ENCODE peak calls at places on chromosomes 3 and 15, in seven cellular contexts. S, G, P, O, Y, X and I are unnamed samples.

GRCh38 chr15:53833134-53833624 is 73.7 kb upstream of the WDR72 start:
- DNase-seq in S (no peak), G (peak), P (peak), O (peak), Y (peak), X (no peak), I (peak)

GRCh38 chr3:56923546-56924224 is 121.9 kb upstream of the ARHGEF3 start:
- DNase-seq in S (peak), G (peak), P (peak), O (peak), Y (peak), X (no peak), I (peak)

GRCh38 chr3:196315821-196316220 is 2.2 kb downstream of the DYNLT2B start:
- DNase-seq in S (no peak), G (no peak), P (no peak), O (no peak), Y (no peak), X (no peak), I (no peak)

GRCh38 chr3:29644261-29644660 is 363.4 kb downstream of the RBMS3 start:
- DNase-seq in S (no peak), G (no peak), P (no peak), O (no peak), Y (peak), X (no peak), I (no peak)

GRCh38 chr3:117914540-117914939 is 1120.1 kb downstream of the IGSF11 start:
- DNase-seq in S (no peak), G (no peak), P (no peak), O (no peak), Y (no peak), X (no peak), I (no peak)

GRCh38 chr3:134742202-134742601 is 52.9 kb upstream of the EPHB1 start:
- DNase-seq in S (no peak), G (no peak), P (no peak), O (no peak), Y (no peak), X (no peak), I (no peak)

GRCh38 chr3:58356054-58356453 is 23.4 kb downstream of the PXK start:
- DNase-seq in S (no peak), G (no peak), P (peak), O (peak), Y (peak), X (no peak), I (peak)

GRCh38 chr15:38564557-38565286 is at the start of gene RASGRP1:
- DNase-seq in S (peak), G (peak), P (peak), O (peak), Y (peak), X (peak), I (peak)

GRCh38 chr15:84143753-84144314 is 91.7 kb upstream of the GOLGA6L4 start:
- DNase-seq in S (no peak), G (no peak), P (no peak), O (no peak), Y (no peak), X (no peak), I (no peak)

GRCh38 chr3:43364494-43364893 is 78.2 kb downstream of the SNRK start:
- DNase-seq in S (no peak), G (no peak), P (no peak), O (no peak), Y (no peak), X (no peak), I (no peak)

GRCh38 chr15:91866971-91867372 is 13.5 kb downstream of the SLCO3A1 start:
- DNase-seq in S (peak), G (no peak), P (peak), O (peak), Y (peak), X (peak), I (peak)

GRCh38 chr3:128400683-128401082 is 66.0 kb downstream of the DNAJB8 start:
- DNase-seq in S (no peak), G (no peak), P (no peak), O (no peak), Y (no peak), X (no peak), I (no peak)

GRCh38 chr3:170448530-170449110 is 30.0 kb downstream of the CLDN11 start:
- DNase-seq in S (no peak), G (peak), P (no peak), O (no peak), Y (peak), X (no peak), I (no peak)

GRCh38 chr3:172031957-172032356 is 7.4 kb upstream of the FNDC3B start:
- DNase-seq in S (no peak), G (no peak), P (no peak), O (no peak), Y (no peak), X (no peak), I (no peak)

GRCh38 chr15:77610731-77611130 is 22.0 kb downstream of the LINGO1 start:
- DNase-seq in S (no peak), G (no peak), P (no peak), O (no peak), Y (no peak), X (no peak), I (no peak)

GRCh38 chr3:188396251-188396650 is 242.3 kb downstream of the LPP start:
- DNase-seq in S (no peak), G (no peak), P (no peak), O (no peak), Y (no peak), X (no peak), I (no peak)

GRCh38 chr3:47283193-47283537 is 421 bp downstream of the KLHL18 start:
- DNase-seq in S (no peak), G (no peak), P (no peak), O (peak), Y (peak), X (peak), I (peak)

GRCh38 chr3:111956995-111957736 is 21.7 kb upstream of the ABHD10 start:
- DNase-seq in S (no peak), G (no peak), P (no peak), O (no peak), Y (no peak), X (no peak), I (no peak)

GRCh38 chr3:155232605-155233004 is 60.9 kb downstream of the STRIT1 start:
- DNase-seq in S (peak), G (peak), P (peak), O (peak), Y (peak), X (peak), I (peak)

GRCh38 chr3:67635257-67635656 is 19.2 kb downstream of the SUCLG2 start:
- DNase-seq in S (no peak), G (peak), P (no peak), O (no peak), Y (peak), X (no peak), I (no peak)

GRCh38 chr3:15253023-15253697 is 47.1 kb downstream of the CAPN7 start:
- DNase-seq in S (no peak), G (no peak), P (no peak), O (no peak), Y (no peak), X (no peak), I (no peak)

GRCh38 chr15:58063612-58064011 is 1.9 kb downstream of the ALDH1A2 start:
- DNase-seq in S (no peak), G (no peak), P (no peak), O (no peak), Y (no peak), X (no peak), I (no peak)

GRCh38 chr15:58065445-58066041 is at the start of gene ALDH1A2:
- DNase-seq in S (peak), G (no peak), P (peak), O (peak), Y (no peak), X (peak), I (peak)

GRCh38 chr15:58064119-58065010 is 1.1 kb downstream of the ALDH1A2 start:
- DNase-seq in S (no peak), G (no peak), P (no peak), O (no peak), Y (peak), X (no peak), I (no peak)

GRCh38 chr15:58065011-58065444 is 483 bp downstream of the ALDH1A2 start:
- DNase-seq in S (no peak), G (no peak), P (peak), O (no peak), Y (no peak), X (peak), I (peak)

DNA sequence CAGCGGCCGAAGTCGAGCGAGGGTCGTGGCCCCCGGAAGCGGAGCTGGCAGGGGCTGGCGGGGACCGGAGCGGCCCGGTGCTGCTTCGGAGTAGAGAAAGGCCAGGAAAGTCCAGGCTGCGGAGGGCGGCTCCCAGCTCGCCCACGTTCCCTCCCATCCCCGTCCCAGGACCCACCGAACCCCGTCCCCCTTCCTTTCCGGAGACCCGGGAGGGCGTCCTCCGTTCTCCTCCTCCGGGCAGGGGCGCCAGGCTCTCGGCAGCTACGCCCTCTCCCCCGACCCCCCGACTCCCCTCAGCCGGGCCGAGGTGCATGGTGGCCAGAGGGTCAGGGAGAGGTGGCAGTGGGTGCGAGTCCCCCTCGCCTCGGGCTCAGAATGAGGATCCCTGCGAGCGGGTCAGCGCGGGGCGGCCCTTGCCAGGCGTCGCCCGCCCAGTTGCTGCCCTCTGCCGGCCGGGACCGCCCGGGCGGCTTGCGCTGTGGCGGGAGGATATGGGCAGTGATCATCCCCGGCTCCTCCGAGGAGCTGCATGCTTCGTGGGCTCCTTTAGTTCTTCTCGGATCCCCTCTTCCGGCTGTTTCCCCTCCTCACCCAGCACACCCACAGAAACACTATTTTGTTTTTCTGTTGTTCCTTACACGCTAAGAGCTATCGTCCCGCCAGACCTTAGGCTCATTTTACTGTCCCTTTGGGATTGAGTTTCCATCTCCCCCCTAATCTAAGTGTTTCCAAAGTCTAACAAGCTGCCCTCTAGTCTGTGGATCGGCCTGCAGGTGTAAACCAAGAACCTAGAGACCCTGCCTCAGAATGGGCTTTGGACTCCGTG is 744 bp upstream of the ALDH1A2 start:
- DNase-seq in S (peak), G (peak), P (peak), O (peak), Y (peak), X (peak), I (peak)
- H3K27ac ChIP-seq in S (no peak), G (no peak), P (peak), O (no peak), Y (no peak), X (no peak), I (no peak)

GRCh38 chr15:32838820-32839219 is 121.0 kb downstream of the GREM1 start:
- DNase-seq in S (no peak), G (peak), P (no peak), O (no peak), Y (peak), X (peak), I (peak)

GRCh38 chr15:32838338-32838737 is 120.5 kb downstream of the GREM1 start:
- DNase-seq in S (no peak), G (no peak), P (no peak), O (no peak), Y (peak), X (no peak), I (no peak)

GRCh38 chr15:32842081-32842480 is 124.3 kb downstream of the GREM1 start:
- DNase-seq in S (no peak), G (no peak), P (no peak), O (no peak), Y (peak), X (no peak), I (no peak)

GRCh38 chr15:32843211-32843907 is 125.6 kb downstream of the GREM1 start:
- DNase-seq in S (no peak), G (no peak), P (no peak), O (no peak), Y (peak), X (no peak), I (no peak)

DNA sequence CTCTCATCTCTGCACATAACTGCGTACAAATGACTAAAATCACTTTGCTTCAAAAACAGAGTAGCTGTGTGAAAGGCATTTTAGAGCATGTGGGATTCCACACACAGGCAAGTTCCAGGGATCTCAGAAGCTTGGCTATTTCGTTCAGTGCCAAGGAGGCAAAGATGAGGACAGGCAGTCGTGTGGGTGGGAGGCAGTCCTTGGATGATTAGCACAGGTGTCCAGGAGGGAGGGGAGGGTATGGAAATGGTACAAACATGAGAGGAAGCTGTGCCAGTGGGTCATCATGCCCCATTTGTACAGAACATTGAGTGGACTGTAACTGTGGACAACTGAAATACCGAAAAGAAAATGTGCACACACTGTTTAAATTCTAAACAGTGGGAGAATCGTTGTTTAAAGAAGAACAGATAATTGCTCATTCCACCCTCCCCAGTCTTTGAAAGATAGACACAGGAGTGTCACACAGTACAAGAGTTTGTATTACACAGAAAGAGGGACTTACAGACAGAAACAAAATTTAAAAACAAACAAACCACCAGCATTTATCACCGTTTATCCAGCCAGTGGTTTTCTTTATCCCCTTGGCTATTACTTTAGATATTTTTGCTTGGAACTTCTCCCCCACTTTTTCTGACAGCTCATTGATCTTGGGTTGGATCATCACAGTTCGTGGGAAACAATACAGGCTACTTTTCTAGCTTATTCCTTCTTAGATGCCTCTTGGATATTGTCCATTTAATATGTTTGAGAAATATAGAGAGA is 122.9 kb downstream of the GREM1 start:
- DNase-seq in S (no peak), G (peak), P (no peak), O (no peak), Y (peak), X (no peak), I (no peak)
- H3K4me3 ChIP-seq in S (no peak), G (peak), P (no peak), O (no peak), Y (peak), X (no peak), I (no peak)

GRCh38 chr3:153073636-153074035 is 88.4 kb upstream of the RAP2B start:
- DNase-seq in S (no peak), G (no peak), P (no peak), O (no peak), Y (no peak), X (no peak), I (no peak)

GRCh38 chr3:153072856-153073255 is 89.2 kb upstream of the RAP2B start:
- DNase-seq in S (no peak), G (no peak), P (no peak), O (no peak), Y (no peak), X (no peak), I (no peak)

GRCh38 chr3:153069598-153069997 is 92.4 kb upstream of the RAP2B start:
- DNase-seq in S (no peak), G (no peak), P (no peak), O (no peak), Y (no peak), X (no peak), I (no peak)

GRCh38 chr3:153070153-153070868 is 91.7 kb upstream of the RAP2B start:
- DNase-seq in S (no peak), G (peak), P (no peak), O (no peak), Y (peak), X (no peak), I (no peak)

GRCh38 chr3:153072382-153072781 is 89.6 kb upstream of the RAP2B start:
- DNase-seq in S (no peak), G (no peak), P (no peak), O (no peak), Y (no peak), X (no peak), I (no peak)
- H3K27ac ChIP-seq in S (no peak), G (no peak), P (no peak), O (no peak), Y (no peak), X (no peak), I (no peak)

GRCh38 chr3:183265713-183266417 is 12.8 kb downstream of the B3GNT5 start:
- DNase-seq in S (no peak), G (peak), P (no peak), O (no peak), Y (peak), X (no peak), I (no peak)
- H3K4me3 ChIP-seq in S (no peak), G (no peak), P (peak), O (no peak), Y (no peak), X (peak), I (no peak)

DNA sequence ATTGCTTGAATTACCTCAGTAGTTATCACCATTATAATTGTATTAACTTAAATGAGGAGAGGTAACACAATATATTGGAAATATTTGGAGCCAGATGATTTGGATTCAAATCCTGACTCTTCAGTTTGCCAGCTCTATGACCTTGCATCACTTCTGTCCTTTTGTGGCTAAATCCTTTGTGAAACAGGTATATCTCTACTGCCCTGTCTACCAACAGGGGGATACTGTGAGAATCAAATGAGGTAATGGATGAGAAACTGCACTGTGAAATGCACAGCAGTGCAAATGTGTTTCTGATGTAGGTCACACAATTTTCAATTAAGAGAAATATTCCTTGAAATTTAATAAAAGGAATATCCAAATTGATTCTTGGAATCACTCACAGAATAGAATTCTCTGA is 58.8 kb downstream of the CCDC54 start:
- DNase-seq in S (no peak), G (no peak), P (no peak), O (no peak), Y (no peak), X (no peak), I (no peak)
- H3K27ac ChIP-seq in S (no peak), G (no peak), P (no peak), O (no peak), Y (no peak), X (no peak), I (no peak)

DNA sequence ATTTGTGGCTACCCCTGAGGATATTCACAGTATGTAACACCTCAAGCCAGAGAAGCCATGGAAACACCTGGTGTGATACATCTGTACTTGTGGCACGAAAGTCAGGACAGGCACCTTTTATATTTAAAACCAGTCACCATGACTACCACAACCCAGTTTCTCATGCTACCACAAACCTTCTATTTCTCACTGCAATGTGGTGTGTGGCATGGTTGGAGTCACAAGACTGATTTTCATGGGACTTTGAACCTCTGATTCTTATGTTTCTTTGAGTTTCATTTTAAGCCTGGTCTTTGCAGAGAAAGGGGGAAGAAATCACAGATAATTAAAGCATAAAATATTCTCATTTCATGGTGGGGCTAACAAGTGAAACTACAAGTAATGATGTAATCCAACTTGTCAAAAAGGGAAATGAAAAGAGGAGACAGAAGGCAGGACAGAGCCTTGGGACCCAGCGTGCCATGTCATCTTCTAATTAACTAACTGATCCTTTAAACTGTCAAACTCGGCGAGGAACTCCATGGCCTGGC is 175.9 kb downstream of the PDZRN3 start:
- DNase-seq in S (no peak), G (no peak), P (no peak), O (no peak), Y (peak), X (no peak), I (no peak)
- H3K4me3 ChIP-seq in S (no peak), G (no peak), P (no peak), O (no peak), Y (no peak), X (no peak), I (no peak)

DNA sequence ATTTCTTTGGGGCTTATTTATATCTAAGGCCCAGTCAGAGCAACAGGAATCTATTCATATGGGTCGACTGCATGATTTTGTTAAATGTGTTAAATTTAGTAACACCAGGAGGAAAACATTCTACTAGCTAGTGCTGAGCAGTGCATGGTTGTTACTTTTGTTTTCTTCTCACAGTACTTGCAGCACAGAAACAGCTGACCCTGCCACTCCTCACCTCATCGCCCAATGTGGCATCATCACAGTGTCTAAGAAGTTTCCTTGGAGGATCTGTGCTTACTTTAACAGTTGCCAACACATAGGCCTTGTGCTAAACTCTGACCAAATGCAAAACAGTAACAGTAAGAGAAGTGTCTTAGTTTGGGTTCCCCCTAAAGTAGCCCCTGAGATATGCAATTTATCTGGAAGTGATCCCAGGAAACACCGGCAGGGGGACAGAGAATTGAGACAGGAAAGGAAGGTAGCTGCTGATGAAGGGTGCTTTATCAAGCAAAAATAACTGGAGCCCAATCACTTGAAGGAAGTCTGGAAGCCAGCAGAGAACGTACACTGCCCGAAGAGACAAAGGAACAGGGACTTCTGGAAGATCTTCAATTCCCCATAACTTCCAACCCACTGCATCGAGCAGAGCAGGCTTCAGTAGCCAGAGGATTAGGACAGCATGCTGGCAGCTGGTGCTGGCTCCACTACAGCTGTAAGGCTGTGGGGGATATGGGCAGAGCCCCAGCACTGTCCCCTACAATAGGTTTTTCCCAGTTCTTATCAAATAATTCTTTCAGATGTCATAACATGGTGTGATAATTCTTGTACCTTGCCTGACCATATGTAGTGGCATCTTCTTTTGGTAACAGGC is 36.0 kb upstream of the ULK4 start:
- DNase-seq in S (no peak), G (peak), P (no peak), O (no peak), Y (no peak), X (no peak), I (peak)
- H3K27ac ChIP-seq in S (peak), G (no peak), P (no peak), O (no peak), Y (no peak), X (no peak), I (no peak)